ENCODE peak calls at places on chromosomes 11 and 22, in seven cellular contexts. One of them, this sample, is unnamed.

GRCh38 chr11:76630600-76630999 is 39.9 kb downstream of the LRRC32 start:
- DNase-seq in NCI-H345: no peak
- DNase-seq in T-cell: no peak
- DNase-seq in astrocyte of the spinal cord: no peak
- DNase-seq in NCI-H1436: no peak
- DNase-seq in activated CD8-positive, alpha-beta memory T cell treated with anti-CD3 and anti-CD28 coated beads for 24 hours: no peak
- DNase-seq in stimulated activated naive CD4-positive, alpha-beta T cell: no peak
- DNase-seq in this sample: no peak

GRCh38 chr11:64916040-64916847 is 765 bp downstream of the ATG2A start:
- DNase-seq in NCI-H345: peak
- DNase-seq in stimulated activated naive CD4-positive, alpha-beta T cell: peak
- DNase-seq in NCI-H1436: no peak
- DNase-seq in astrocyte of the spinal cord: no peak
- DNase-seq in activated CD8-positive, alpha-beta memory T cell treated with anti-CD3 and anti-CD28 coated beads for 24 hours: peak
- DNase-seq in T-cell: peak
- DNase-seq in this sample: no peak

GRCh38 chr11:103940542-103940941 is 95.9 kb upstream of the DDI1 start:
- DNase-seq in T-cell: no peak
- DNase-seq in NCI-H1436: no peak
- DNase-seq in NCI-H345: no peak
- DNase-seq in activated CD8-positive, alpha-beta memory T cell treated with anti-CD3 and anti-CD28 coated beads for 24 hours: no peak
- DNase-seq in astrocyte of the spinal cord: no peak
- DNase-seq in stimulated activated naive CD4-positive, alpha-beta T cell: no peak
- DNase-seq in this sample: no peak

GRCh38 chr22:27223317-27224177 is 566.2 kb downstream of the MIAT start:
- DNase-seq in astrocyte of the spinal cord: peak
- DNase-seq in NCI-H1436: no peak
- DNase-seq in stimulated activated naive CD4-positive, alpha-beta T cell: no peak
- DNase-seq in NCI-H345: no peak
- DNase-seq in activated CD8-positive, alpha-beta memory T cell treated with anti-CD3 and anti-CD28 coated beads for 24 hours: no peak
- DNase-seq in T-cell: no peak
- DNase-seq in this sample: no peak

GRCh38 chr11:97109078-97109477 is 719.3 kb downstream of the JRKL start:
- DNase-seq in stimulated activated naive CD4-positive, alpha-beta T cell: no peak
- DNase-seq in T-cell: no peak
- DNase-seq in NCI-H345: no peak
- DNase-seq in astrocyte of the spinal cord: no peak
- DNase-seq in NCI-H1436: no peak
- DNase-seq in activated CD8-positive, alpha-beta memory T cell treated with anti-CD3 and anti-CD28 coated beads for 24 hours: no peak
- DNase-seq in this sample: no peak

GRCh38 chr11:120352405-120352804 is 16.2 kb downstream of the ARHGEF12 start:
- DNase-seq in NCI-H1436: no peak
- DNase-seq in NCI-H345: no peak
- DNase-seq in astrocyte of the spinal cord: no peak
- DNase-seq in activated CD8-positive, alpha-beta memory T cell treated with anti-CD3 and anti-CD28 coated beads for 24 hours: no peak
- DNase-seq in stimulated activated naive CD4-positive, alpha-beta T cell: no peak
- DNase-seq in T-cell: no peak
- DNase-seq in this sample: no peak

GRCh38 chr11:19276859-19277808 is 36.4 kb upstream of the E2F8 start:
- DNase-seq in activated CD8-positive, alpha-beta memory T cell treated with anti-CD3 and anti-CD28 coated beads for 24 hours: no peak
- DNase-seq in NCI-H1436: no peak
- DNase-seq in T-cell: no peak
- DNase-seq in stimulated activated naive CD4-positive, alpha-beta T cell: no peak
- DNase-seq in NCI-H345: no peak
- DNase-seq in astrocyte of the spinal cord: no peak
- DNase-seq in this sample: no peak

GRCh38 chr11:1128333-1129142 is 29.2 kb upstream of the MUC5AC start:
- DNase-seq in activated CD8-positive, alpha-beta memory T cell treated with anti-CD3 and anti-CD28 coated beads for 24 hours: no peak
- DNase-seq in stimulated activated naive CD4-positive, alpha-beta T cell: no peak
- DNase-seq in NCI-H345: no peak
- DNase-seq in NCI-H1436: no peak
- DNase-seq in T-cell: no peak
- DNase-seq in astrocyte of the spinal cord: no peak
- DNase-seq in this sample: no peak

GRCh38 chr11:69654660-69655478 is 13.9 kb downstream of the CCND1 start:
- DNase-seq in stimulated activated naive CD4-positive, alpha-beta T cell: no peak
- DNase-seq in astrocyte of the spinal cord: no peak
- DNase-seq in T-cell: no peak
- DNase-seq in NCI-H345: peak
- DNase-seq in activated CD8-positive, alpha-beta memory T cell treated with anti-CD3 and anti-CD28 coated beads for 24 hours: no peak
- DNase-seq in NCI-H1436: no peak
- DNase-seq in this sample: no peak

GRCh38 chr11:1966531-1966930 is 19.4 kb downstream of the MRPL23 start:
- DNase-seq in T-cell: no peak
- DNase-seq in activated CD8-positive, alpha-beta memory T cell treated with anti-CD3 and anti-CD28 coated beads for 24 hours: no peak
- DNase-seq in astrocyte of the spinal cord: no peak
- DNase-seq in NCI-H1436: no peak
- DNase-seq in stimulated activated naive CD4-positive, alpha-beta T cell: no peak
- DNase-seq in NCI-H345: no peak
- DNase-seq in this sample: no peak

GRCh38 chr11:66851251-66851620 is 5.6 kb upstream of the LRFN4 start:
- DNase-seq in stimulated activated naive CD4-positive, alpha-beta T cell: no peak
- DNase-seq in NCI-H1436: no peak
- DNase-seq in astrocyte of the spinal cord: no peak
- DNase-seq in T-cell: no peak
- DNase-seq in activated CD8-positive, alpha-beta memory T cell treated with anti-CD3 and anti-CD28 coated beads for 24 hours: no peak
- DNase-seq in NCI-H345: no peak
- DNase-seq in this sample: no peak

GRCh38 chr11:129536338-129536737 is 160.7 kb downstream of the BARX2 start:
- DNase-seq in T-cell: no peak
- DNase-seq in NCI-H1436: no peak
- DNase-seq in astrocyte of the spinal cord: no peak
- DNase-seq in stimulated activated naive CD4-positive, alpha-beta T cell: no peak
- DNase-seq in activated CD8-positive, alpha-beta memory T cell treated with anti-CD3 and anti-CD28 coated beads for 24 hours: no peak
- DNase-seq in NCI-H345: no peak
- DNase-seq in this sample: no peak

GRCh38 chr22:46432164-46433068 is 96.9 kb downstream of the TRMU start:
- DNase-seq in astrocyte of the spinal cord: no peak
- DNase-seq in NCI-H1436: no peak
- DNase-seq in NCI-H345: no peak
- DNase-seq in T-cell: peak
- DNase-seq in stimulated activated naive CD4-positive, alpha-beta T cell: peak
- DNase-seq in activated CD8-positive, alpha-beta memory T cell treated with anti-CD3 and anti-CD28 coated beads for 24 hours: peak
- DNase-seq in this sample: no peak

GRCh38 chr11:122439911-122440782 is 215.4 kb upstream of the UBASH3B start:
- DNase-seq in NCI-H1436: no peak
- DNase-seq in stimulated activated naive CD4-positive, alpha-beta T cell: no peak
- DNase-seq in NCI-H345: peak
- DNase-seq in astrocyte of the spinal cord: peak
- DNase-seq in activated CD8-positive, alpha-beta memory T cell treated with anti-CD3 and anti-CD28 coated beads for 24 hours: no peak
- DNase-seq in T-cell: no peak
- DNase-seq in this sample: peak

GRCh38 chr11:72585762-72586590 is 88.2 kb downstream of the PDE2A start:
- DNase-seq in NCI-H1436: peak
- DNase-seq in T-cell: peak
- DNase-seq in NCI-H345: peak
- DNase-seq in stimulated activated naive CD4-positive, alpha-beta T cell: peak
- DNase-seq in activated CD8-positive, alpha-beta memory T cell treated with anti-CD3 and anti-CD28 coated beads for 24 hours: peak
- DNase-seq in astrocyte of the spinal cord: peak
- DNase-seq in this sample: peak

GRCh38 chr11:10298342-10298741 is 4.3 kb upstream of the SBF2 start:
- DNase-seq in stimulated activated naive CD4-positive, alpha-beta T cell: peak
- DNase-seq in astrocyte of the spinal cord: peak
- DNase-seq in NCI-H345: peak
- DNase-seq in NCI-H1436: no peak
- DNase-seq in T-cell: no peak
- DNase-seq in activated CD8-positive, alpha-beta memory T cell treated with anti-CD3 and anti-CD28 coated beads for 24 hours: no peak
- DNase-seq in this sample: no peak

GRCh38 chr11:73004088-73004487 is 138.0 kb downstream of the FCHSD2 start:
- DNase-seq in activated CD8-positive, alpha-beta memory T cell treated with anti-CD3 and anti-CD28 coated beads for 24 hours: no peak
- DNase-seq in T-cell: no peak
- DNase-seq in NCI-H1436: no peak
- DNase-seq in NCI-H345: no peak
- DNase-seq in astrocyte of the spinal cord: no peak
- DNase-seq in stimulated activated naive CD4-positive, alpha-beta T cell: no peak
- DNase-seq in this sample: no peak

GRCh38 chr11:86695391-86695790 is 23.0 kb upstream of the ME3 start:
- DNase-seq in NCI-H345: no peak
- DNase-seq in T-cell: no peak
- DNase-seq in activated CD8-positive, alpha-beta memory T cell treated with anti-CD3 and anti-CD28 coated beads for 24 hours: no peak
- DNase-seq in NCI-H1436: no peak
- DNase-seq in astrocyte of the spinal cord: no peak
- DNase-seq in stimulated activated naive CD4-positive, alpha-beta T cell: no peak
- DNase-seq in this sample: no peak

GRCh38 chr11:62411524-62411923 is 7.3 kb upstream of the SCGB1A1 start:
- DNase-seq in activated CD8-positive, alpha-beta memory T cell treated with anti-CD3 and anti-CD28 coated beads for 24 hours: no peak
- DNase-seq in T-cell: no peak
- DNase-seq in stimulated activated naive CD4-positive, alpha-beta T cell: no peak
- DNase-seq in NCI-H345: no peak
- DNase-seq in NCI-H1436: no peak
- DNase-seq in astrocyte of the spinal cord: no peak
- DNase-seq in this sample: no peak

GRCh38 chr22:44709881-44710400 is 7.9 kb downstream of the PRR5 start:
- DNase-seq in stimulated activated naive CD4-positive, alpha-beta T cell: no peak
- DNase-seq in NCI-H345: no peak
- DNase-seq in NCI-H1436: no peak
- DNase-seq in astrocyte of the spinal cord: no peak
- DNase-seq in T-cell: peak
- DNase-seq in activated CD8-positive, alpha-beta memory T cell treated with anti-CD3 and anti-CD28 coated beads for 24 hours: no peak
- DNase-seq in this sample: no peak

GRCh38 chr11:66317766-66318575 is 1.1 kb upstream of the CD248 start:
- DNase-seq in activated CD8-positive, alpha-beta memory T cell treated with anti-CD3 and anti-CD28 coated beads for 24 hours: peak
- DNase-seq in NCI-H1436: no peak
- DNase-seq in astrocyte of the spinal cord: peak
- DNase-seq in stimulated activated naive CD4-positive, alpha-beta T cell: peak
- DNase-seq in T-cell: peak
- DNase-seq in NCI-H345: no peak
- DNase-seq in this sample: no peak

GRCh38 chr11:114819028-114819427 is 140.7 kb downstream of the NXPE2 start:
- DNase-seq in astrocyte of the spinal cord: no peak
- DNase-seq in T-cell: no peak
- DNase-seq in stimulated activated naive CD4-positive, alpha-beta T cell: no peak
- DNase-seq in activated CD8-positive, alpha-beta memory T cell treated with anti-CD3 and anti-CD28 coated beads for 24 hours: no peak
- DNase-seq in NCI-H345: no peak
- DNase-seq in NCI-H1436: no peak
- DNase-seq in this sample: peak